ENCODE peak calls at places on chromosomes 3 and 15, in nine cellular contexts. One of them, this sample, is unnamed.

GRCh38 chr3:9779721-9780450 is 10.1 kb upstream of the CAMK1 start:
- DNase-seq in NCI-H1105: no peak
- DNase-seq in breast epithelium: no peak
- DNase-seq in activated CD4-positive, alpha-beta T cell treated with anti-CD3 and anti-CD28 coated beads, Interleukin-2, amount 50 U/mL, for 1 hour: no peak
- DNase-seq in hippocampal formation: peak; percentile 21
- DNase-seq in esophagus squamous epithelium: no peak
- DNase-seq in ACHN: peak; percentile 10
- DNase-seq in H54: no peak
- DNase-seq in bronchial epithelial cell: no peak
- DNase-seq in this sample: no peak

GRCh38 chr3:108602249-108602934 is 12.9 kb downstream of the DZIP3 start:
- DNase-seq in ACHN: no peak
- DNase-seq in bronchial epithelial cell: no peak
- DNase-seq in activated CD4-positive, alpha-beta T cell treated with anti-CD3 and anti-CD28 coated beads, Interleukin-2, amount 50 U/mL, for 1 hour: peak; percentile 26
- DNase-seq in H54: no peak
- DNase-seq in NCI-H1105: no peak
- DNase-seq in esophagus squamous epithelium: no peak
- DNase-seq in breast epithelium: no peak
- DNase-seq in hippocampal formation: no peak
- DNase-seq in this sample: no peak

GRCh38 chr3:16207031-16207430 is 32.6 kb downstream of the GALNT15 start:
- DNase-seq in breast epithelium: no peak
- DNase-seq in hippocampal formation: no peak
- DNase-seq in esophagus squamous epithelium: no peak
- DNase-seq in activated CD4-positive, alpha-beta T cell treated with anti-CD3 and anti-CD28 coated beads, Interleukin-2, amount 50 U/mL, for 1 hour: no peak
- DNase-seq in bronchial epithelial cell: no peak
- DNase-seq in H54: no peak
- DNase-seq in NCI-H1105: no peak
- DNase-seq in ACHN: no peak
- DNase-seq in this sample: no peak

GRCh38 chr3:32288819-32289218 is 50.3 kb downstream of the CMTM8 start:
- DNase-seq in activated CD4-positive, alpha-beta T cell treated with anti-CD3 and anti-CD28 coated beads, Interleukin-2, amount 50 U/mL, for 1 hour: no peak
- DNase-seq in H54: no peak
- DNase-seq in hippocampal formation: no peak
- DNase-seq in bronchial epithelial cell: no peak
- DNase-seq in NCI-H1105: no peak
- DNase-seq in breast epithelium: no peak
- DNase-seq in esophagus squamous epithelium: no peak
- DNase-seq in ACHN: no peak
- DNase-seq in this sample: no peak

GRCh38 chr3:124845406-124845805 is 41.8 kb downstream of the ITGB5 start:
- DNase-seq in activated CD4-positive, alpha-beta T cell treated with anti-CD3 and anti-CD28 coated beads, Interleukin-2, amount 50 U/mL, for 1 hour: no peak
- DNase-seq in breast epithelium: no peak
- DNase-seq in H54: peak; percentile 62
- DNase-seq in NCI-H1105: no peak
- DNase-seq in hippocampal formation: no peak
- DNase-seq in esophagus squamous epithelium: no peak
- DNase-seq in bronchial epithelial cell: peak; percentile 91
- DNase-seq in ACHN: peak; percentile 49
- DNase-seq in this sample: no peak

GRCh38 chr3:12959838-12960378 is 113.3 kb downstream of the IQSEC1 start:
- DNase-seq in bronchial epithelial cell: no peak
- DNase-seq in NCI-H1105: no peak
- DNase-seq in activated CD4-positive, alpha-beta T cell treated with anti-CD3 and anti-CD28 coated beads, Interleukin-2, amount 50 U/mL, for 1 hour: no peak
- DNase-seq in esophagus squamous epithelium: no peak
- DNase-seq in breast epithelium: no peak
- DNase-seq in ACHN: no peak
- DNase-seq in hippocampal formation: peak; percentile 44
- DNase-seq in H54: no peak
- DNase-seq in this sample: no peak

GRCh38 chr3:34988296-34988695 is 651.0 kb upstream of the ARPP21 start:
- DNase-seq in H54: no peak
- DNase-seq in bronchial epithelial cell: no peak
- DNase-seq in activated CD4-positive, alpha-beta T cell treated with anti-CD3 and anti-CD28 coated beads, Interleukin-2, amount 50 U/mL, for 1 hour: no peak
- DNase-seq in esophagus squamous epithelium: no peak
- DNase-seq in ACHN: no peak
- DNase-seq in breast epithelium: no peak
- DNase-seq in hippocampal formation: no peak
- DNase-seq in NCI-H1105: no peak
- DNase-seq in this sample: no peak

GRCh38 chr3:190585771-190586630 is 72.1 kb downstream of the IL1RAP start:
- DNase-seq in breast epithelium: no peak
- DNase-seq in bronchial epithelial cell: peak; percentile 96
- DNase-seq in NCI-H1105: no peak
- DNase-seq in hippocampal formation: no peak
- DNase-seq in H54: peak; percentile 53
- DNase-seq in ACHN: peak; percentile 87
- DNase-seq in activated CD4-positive, alpha-beta T cell treated with anti-CD3 and anti-CD28 coated beads, Interleukin-2, amount 50 U/mL, for 1 hour: peak; percentile 4
- DNase-seq in esophagus squamous epithelium: no peak
- DNase-seq in this sample: no peak

GRCh38 chr15:28953573-28954195 is 67.9 kb downstream of the APBA2 start:
- DNase-seq in H54: no peak
- DNase-seq in NCI-H1105: no peak
- DNase-seq in activated CD4-positive, alpha-beta T cell treated with anti-CD3 and anti-CD28 coated beads, Interleukin-2, amount 50 U/mL, for 1 hour: no peak
- DNase-seq in bronchial epithelial cell: no peak
- DNase-seq in hippocampal formation: no peak
- DNase-seq in breast epithelium: no peak
- DNase-seq in esophagus squamous epithelium: no peak
- DNase-seq in ACHN: no peak
- DNase-seq in this sample: no peak

GRCh38 chr3:62607287-62608029 is 234.1 kb upstream of the FEZF2 start:
- DNase-seq in bronchial epithelial cell: peak; percentile 93
- DNase-seq in activated CD4-positive, alpha-beta T cell treated with anti-CD3 and anti-CD28 coated beads, Interleukin-2, amount 50 U/mL, for 1 hour: no peak
- DNase-seq in NCI-H1105: no peak
- DNase-seq in hippocampal formation: no peak
- DNase-seq in H54: no peak
- DNase-seq in breast epithelium: peak; percentile 44
- DNase-seq in esophagus squamous epithelium: no peak
- DNase-seq in ACHN: peak; percentile 10
- DNase-seq in this sample: no peak

GRCh38 chr3:181582619-181583018 is 129.1 kb upstream of the SOX2 start:
- DNase-seq in NCI-H1105: no peak
- DNase-seq in bronchial epithelial cell: no peak
- DNase-seq in ACHN: no peak
- DNase-seq in hippocampal formation: no peak
- DNase-seq in activated CD4-positive, alpha-beta T cell treated with anti-CD3 and anti-CD28 coated beads, Interleukin-2, amount 50 U/mL, for 1 hour: no peak
- DNase-seq in H54: no peak
- DNase-seq in esophagus squamous epithelium: no peak
- DNase-seq in breast epithelium: no peak
- DNase-seq in this sample: no peak

GRCh38 chr3:139284221-139284620 is 59.6 kb upstream of the MRPS22 start:
- DNase-seq in bronchial epithelial cell: no peak
- DNase-seq in activated CD4-positive, alpha-beta T cell treated with anti-CD3 and anti-CD28 coated beads, Interleukin-2, amount 50 U/mL, for 1 hour: no peak
- DNase-seq in hippocampal formation: no peak
- DNase-seq in NCI-H1105: no peak
- DNase-seq in H54: no peak
- DNase-seq in breast epithelium: no peak
- DNase-seq in ACHN: no peak
- DNase-seq in esophagus squamous epithelium: no peak
- DNase-seq in this sample: no peak

GRCh38 chr3:68919000-68919399 is 13.3 kb downstream of the TAFA4 start:
- DNase-seq in bronchial epithelial cell: peak; percentile 11
- DNase-seq in breast epithelium: no peak
- DNase-seq in esophagus squamous epithelium: no peak
- DNase-seq in hippocampal formation: no peak
- DNase-seq in ACHN: peak; percentile 17
- DNase-seq in H54: no peak
- DNase-seq in activated CD4-positive, alpha-beta T cell treated with anti-CD3 and anti-CD28 coated beads, Interleukin-2, amount 50 U/mL, for 1 hour: no peak
- DNase-seq in NCI-H1105: no peak
- DNase-seq in this sample: no peak

GRCh38 chr3:169980055-169980454 is 13.4 kb downstream of the SEC62 start:
- DNase-seq in activated CD4-positive, alpha-beta T cell treated with anti-CD3 and anti-CD28 coated beads, Interleukin-2, amount 50 U/mL, for 1 hour: no peak
- DNase-seq in esophagus squamous epithelium: no peak
- DNase-seq in NCI-H1105: no peak
- DNase-seq in H54: no peak
- DNase-seq in breast epithelium: no peak
- DNase-seq in ACHN: no peak
- DNase-seq in hippocampal formation: no peak
- DNase-seq in bronchial epithelial cell: peak; percentile 86
- DNase-seq in this sample: no peak

GRCh38 chr3:13620281-13620680 is 71.4 kb downstream of the FBLN2 start:
- DNase-seq in esophagus squamous epithelium: no peak
- DNase-seq in activated CD4-positive, alpha-beta T cell treated with anti-CD3 and anti-CD28 coated beads, Interleukin-2, amount 50 U/mL, for 1 hour: no peak
- DNase-seq in breast epithelium: no peak
- DNase-seq in H54: no peak
- DNase-seq in ACHN: no peak
- DNase-seq in bronchial epithelial cell: no peak
- DNase-seq in NCI-H1105: no peak
- DNase-seq in hippocampal formation: no peak
- DNase-seq in this sample: no peak

GRCh38 chr3:18351823-18352744 is 73.1 kb downstream of the SATB1 start:
- DNase-seq in breast epithelium: no peak
- DNase-seq in hippocampal formation: no peak
- DNase-seq in H54: no peak
- DNase-seq in ACHN: no peak
- DNase-seq in bronchial epithelial cell: peak; percentile 8
- DNase-seq in esophagus squamous epithelium: no peak
- DNase-seq in activated CD4-positive, alpha-beta T cell treated with anti-CD3 and anti-CD28 coated beads, Interleukin-2, amount 50 U/mL, for 1 hour: no peak
- DNase-seq in NCI-H1105: peak; percentile 63
- DNase-seq in this sample: no peak

This sample was measured in NCI-H1930.